ENCODE peak calls at places on chromosomes 6 and 20, in ten cellular contexts. One of them, this sample, is unnamed.

GRCh38 chr6:1027109-1027794 is 284.6 kb upstream of the FOXQ1 start:
- DNase-seq in epithelial cell of esophagus: peak
- DNase-seq in fibroblast of the aortic adventitia: peak
- DNase-seq in CD4-positive, CD25-positive, alpha-beta regulatory T cell: no peak
- DNase-seq in LNCaP clone FGC: no peak
- DNase-seq in left lung: no peak
- DNase-seq in spleen: no peak
- DNase-seq in A549: peak
- DNase-seq in stomach: no peak
- DNase-seq in K562: no peak
- DNase-seq in this sample: peak

GRCh38 chr20:23144856-23145255 is 58.7 kb upstream of the CD93 start:
- DNase-seq in epithelial cell of esophagus: no peak
- DNase-seq in fibroblast of the aortic adventitia: no peak
- DNase-seq in CD4-positive, CD25-positive, alpha-beta regulatory T cell: no peak
- DNase-seq in LNCaP clone FGC: no peak
- DNase-seq in left lung: no peak
- DNase-seq in spleen: no peak
- DNase-seq in A549: no peak
- DNase-seq in stomach: no peak
- DNase-seq in K562: no peak
- DNase-seq in this sample: no peak

GRCh38 chr20:31987744-31988143 is 19.8 kb downstream of the XKR7 start:
- DNase-seq in epithelial cell of esophagus: peak
- DNase-seq in fibroblast of the aortic adventitia: no peak
- DNase-seq in CD4-positive, CD25-positive, alpha-beta regulatory T cell: no peak
- DNase-seq in LNCaP clone FGC: no peak
- DNase-seq in left lung: no peak
- DNase-seq in spleen: no peak
- DNase-seq in A549: peak
- DNase-seq in stomach: no peak
- DNase-seq in K562: no peak
- DNase-seq in this sample: peak

GRCh38 chr6:169263836-169264608 is 10.4 kb upstream of the THBS2 start:
- DNase-seq in epithelial cell of esophagus: peak
- DNase-seq in fibroblast of the aortic adventitia: peak
- DNase-seq in CD4-positive, CD25-positive, alpha-beta regulatory T cell: no peak
- DNase-seq in LNCaP clone FGC: peak
- DNase-seq in left lung: no peak
- DNase-seq in spleen: peak
- DNase-seq in A549: no peak
- DNase-seq in stomach: no peak
- DNase-seq in K562: no peak
- DNase-seq in this sample: peak

GRCh38 chr20:10540636-10541493 is 105.8 kb downstream of the SLX4IP start:
- DNase-seq in epithelial cell of esophagus: peak
- DNase-seq in fibroblast of the aortic adventitia: peak
- DNase-seq in CD4-positive, CD25-positive, alpha-beta regulatory T cell: no peak
- DNase-seq in LNCaP clone FGC: no peak
- DNase-seq in left lung: no peak
- DNase-seq in spleen: no peak
- DNase-seq in A549: peak
- DNase-seq in stomach: no peak
- DNase-seq in K562: no peak
- DNase-seq in this sample: peak

GRCh38 chr20:48702388-48703041 is 125.3 kb downstream of the PREX1 start:
- DNase-seq in epithelial cell of esophagus: no peak
- DNase-seq in fibroblast of the aortic adventitia: no peak
- DNase-seq in CD4-positive, CD25-positive, alpha-beta regulatory T cell: no peak
- DNase-seq in LNCaP clone FGC: no peak
- DNase-seq in left lung: peak
- DNase-seq in spleen: peak
- DNase-seq in A549: no peak
- DNase-seq in stomach: no peak
- DNase-seq in K562: no peak
- DNase-seq in this sample: no peak

GRCh38 chr6:2695464-2696095 is 55.1 kb downstream of the MYLK4 start:
- DNase-seq in epithelial cell of esophagus: peak
- DNase-seq in fibroblast of the aortic adventitia: peak
- DNase-seq in CD4-positive, CD25-positive, alpha-beta regulatory T cell: no peak
- DNase-seq in LNCaP clone FGC: no peak
- DNase-seq in left lung: no peak
- DNase-seq in spleen: no peak
- DNase-seq in A549: peak
- DNase-seq in stomach: no peak
- DNase-seq in K562: no peak
- DNase-seq in this sample: no peak

GRCh38 chr6:105669232-105669631 is 266.4 kb upstream of the PREP start:
- DNase-seq in epithelial cell of esophagus: no peak
- DNase-seq in fibroblast of the aortic adventitia: no peak
- DNase-seq in CD4-positive, CD25-positive, alpha-beta regulatory T cell: no peak
- DNase-seq in LNCaP clone FGC: no peak
- DNase-seq in left lung: no peak
- DNase-seq in spleen: no peak
- DNase-seq in A549: no peak
- DNase-seq in stomach: no peak
- DNase-seq in K562: no peak
- DNase-seq in this sample: no peak

GRCh38 chr6:27502508-27503435 is 29.9 kb upstream of the ZNF184 start:
- DNase-seq in epithelial cell of esophagus: peak
- DNase-seq in fibroblast of the aortic adventitia: peak
- DNase-seq in CD4-positive, CD25-positive, alpha-beta regulatory T cell: peak
- DNase-seq in LNCaP clone FGC: peak
- DNase-seq in left lung: peak
- DNase-seq in spleen: peak
- DNase-seq in A549: peak
- DNase-seq in stomach: peak
- DNase-seq in K562: peak
- DNase-seq in this sample: peak

GRCh38 chr6:134802426-134803058 is 147.4 kb downstream of the ALDH8A1 start:
- DNase-seq in epithelial cell of esophagus: peak
- DNase-seq in fibroblast of the aortic adventitia: no peak
- DNase-seq in CD4-positive, CD25-positive, alpha-beta regulatory T cell: no peak
- DNase-seq in LNCaP clone FGC: peak
- DNase-seq in left lung: no peak
- DNase-seq in spleen: no peak
- DNase-seq in A549: no peak
- DNase-seq in stomach: no peak
- DNase-seq in K562: no peak
- DNase-seq in this sample: peak

GRCh38 chr6:6005467-6006427 is 978 bp downstream of the NRN1 start:
- DNase-seq in epithelial cell of esophagus: no peak
- DNase-seq in fibroblast of the aortic adventitia: no peak
- DNase-seq in CD4-positive, CD25-positive, alpha-beta regulatory T cell: no peak
- DNase-seq in LNCaP clone FGC: no peak
- DNase-seq in left lung: no peak
- DNase-seq in spleen: no peak
- DNase-seq in A549: no peak
- DNase-seq in stomach: no peak
- DNase-seq in K562: no peak
- DNase-seq in this sample: no peak

GRCh38 chr6:22756365-22756764 is 187.0 kb downstream of the HDGFL1 start:
- DNase-seq in epithelial cell of esophagus: peak
- DNase-seq in fibroblast of the aortic adventitia: no peak
- DNase-seq in CD4-positive, CD25-positive, alpha-beta regulatory T cell: no peak
- DNase-seq in LNCaP clone FGC: no peak
- DNase-seq in left lung: no peak
- DNase-seq in spleen: no peak
- DNase-seq in A549: no peak
- DNase-seq in stomach: no peak
- DNase-seq in K562: no peak
- DNase-seq in this sample: peak

GRCh38 chr6:112910256-112910655 is 563.1 kb downstream of the RFPL4B start:
- DNase-seq in epithelial cell of esophagus: no peak
- DNase-seq in fibroblast of the aortic adventitia: peak
- DNase-seq in CD4-positive, CD25-positive, alpha-beta regulatory T cell: no peak
- DNase-seq in LNCaP clone FGC: no peak
- DNase-seq in left lung: no peak
- DNase-seq in spleen: no peak
- DNase-seq in A549: no peak
- DNase-seq in stomach: no peak
- DNase-seq in K562: no peak
- DNase-seq in this sample: no peak

DNA sequence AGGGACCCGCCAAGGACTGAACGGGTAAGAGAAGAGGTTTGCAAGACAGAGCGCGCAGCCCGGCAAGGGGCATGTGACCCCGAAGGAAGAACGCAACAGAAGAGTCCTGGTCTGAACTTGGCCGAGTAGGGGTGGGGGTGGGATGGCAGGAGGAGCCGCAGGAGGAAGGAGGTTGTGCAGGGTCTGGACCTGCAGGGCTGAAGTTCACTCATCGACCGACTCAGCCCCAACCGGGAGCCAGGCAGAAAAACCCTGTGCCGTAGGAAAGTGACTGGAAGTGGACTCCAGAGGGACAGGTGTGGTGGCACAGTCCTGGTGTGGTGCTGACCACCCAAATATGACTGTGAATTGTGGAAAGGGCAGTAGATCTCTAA is 15.2 kb downstream of the ADISSP start:
- DNase-seq in epithelial cell of esophagus: no peak
- DNase-seq in fibroblast of the aortic adventitia: no peak
- DNase-seq in CD4-positive, CD25-positive, alpha-beta regulatory T cell: no peak
- DNase-seq in LNCaP clone FGC: no peak
- DNase-seq in left lung: no peak
- DNase-seq in spleen: no peak
- DNase-seq in A549: no peak
- DNase-seq in stomach: no peak
- DNase-seq in K562: no peak
- DNase-seq in this sample: no peak
- H3K4me3 ChIP-seq in epithelial cell of esophagus: peak
- H3K4me3 ChIP-seq in fibroblast of the aortic adventitia: no peak
- H3K4me3 ChIP-seq in CD4-positive, CD25-positive, alpha-beta regulatory T cell: no peak
- H3K4me3 ChIP-seq in LNCaP clone FGC: no peak
- H3K4me3 ChIP-seq in left lung: peak
- H3K4me3 ChIP-seq in spleen: peak
- H3K4me3 ChIP-seq in A549: no peak
- H3K4me3 ChIP-seq in stomach: peak
- H3K4me3 ChIP-seq in K562: no peak
- H3K4me3 ChIP-seq in this sample: peak

GRCh38 chr6:26387565-26387964 is 4.7 kb downstream of the BTN2A2 start:
- DNase-seq in epithelial cell of esophagus: no peak
- DNase-seq in fibroblast of the aortic adventitia: no peak
- DNase-seq in CD4-positive, CD25-positive, alpha-beta regulatory T cell: no peak
- DNase-seq in LNCaP clone FGC: no peak
- DNase-seq in left lung: no peak
- DNase-seq in spleen: no peak
- DNase-seq in A549: no peak
- DNase-seq in stomach: no peak
- DNase-seq in K562: no peak
- DNase-seq in this sample: no peak

GRCh38 chr6:26383624-26384417 is 913 bp downstream of the BTN2A2 start:
- DNase-seq in epithelial cell of esophagus: peak
- DNase-seq in fibroblast of the aortic adventitia: peak
- DNase-seq in CD4-positive, CD25-positive, alpha-beta regulatory T cell: no peak
- DNase-seq in LNCaP clone FGC: peak
- DNase-seq in left lung: peak
- DNase-seq in spleen: no peak
- DNase-seq in A549: peak
- DNase-seq in stomach: peak
- DNase-seq in K562: no peak
- DNase-seq in this sample: no peak

GRCh38 chr6:26388441-26388840 is 5.5 kb downstream of the BTN2A2 start:
- DNase-seq in epithelial cell of esophagus: peak
- DNase-seq in fibroblast of the aortic adventitia: no peak
- DNase-seq in CD4-positive, CD25-positive, alpha-beta regulatory T cell: no peak
- DNase-seq in LNCaP clone FGC: no peak
- DNase-seq in left lung: no peak
- DNase-seq in spleen: no peak
- DNase-seq in A549: no peak
- DNase-seq in stomach: no peak
- DNase-seq in K562: no peak
- DNase-seq in this sample: no peak

GRCh38 chr6:26388014-26388413 is 5.1 kb downstream of the BTN2A2 start:
- DNase-seq in epithelial cell of esophagus: no peak
- DNase-seq in fibroblast of the aortic adventitia: no peak
- DNase-seq in CD4-positive, CD25-positive, alpha-beta regulatory T cell: no peak
- DNase-seq in LNCaP clone FGC: no peak
- DNase-seq in left lung: no peak
- DNase-seq in spleen: no peak
- DNase-seq in A549: no peak
- DNase-seq in stomach: no peak
- DNase-seq in K562: no peak
- DNase-seq in this sample: no peak

DNA sequence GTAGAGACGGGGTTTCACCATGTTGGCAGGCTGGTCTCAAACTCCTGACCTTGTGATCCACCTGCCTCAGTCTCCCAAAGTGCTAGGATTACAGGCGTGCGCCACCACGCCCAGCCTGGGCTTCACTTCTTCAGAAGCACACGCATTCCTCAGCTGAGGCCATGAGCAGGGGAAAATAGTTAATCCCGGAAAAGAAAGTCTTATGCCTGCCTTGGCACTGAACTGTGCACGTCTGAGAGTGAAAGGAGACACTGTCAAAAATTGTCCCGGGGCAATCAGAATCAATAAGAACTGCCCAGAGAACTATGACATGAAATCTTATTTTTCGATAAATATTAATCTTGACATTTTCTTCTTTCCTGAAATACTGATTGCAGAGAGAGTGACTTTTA is 2.8 kb downstream of the BTN2A2 start:
- DNase-seq in epithelial cell of esophagus: no peak
- DNase-seq in fibroblast of the aortic adventitia: no peak
- DNase-seq in CD4-positive, CD25-positive, alpha-beta regulatory T cell: no peak
- DNase-seq in LNCaP clone FGC: no peak
- DNase-seq in left lung: no peak
- DNase-seq in spleen: no peak
- DNase-seq in A549: no peak
- DNase-seq in stomach: no peak
- DNase-seq in K562: no peak
- DNase-seq in this sample: no peak
- H3K4me3 ChIP-seq in epithelial cell of esophagus: no peak
- H3K4me3 ChIP-seq in fibroblast of the aortic adventitia: no peak
- H3K4me3 ChIP-seq in CD4-positive, CD25-positive, alpha-beta regulatory T cell: no peak
- H3K4me3 ChIP-seq in LNCaP clone FGC: no peak
- H3K4me3 ChIP-seq in left lung: no peak
- H3K4me3 ChIP-seq in spleen: peak
- H3K4me3 ChIP-seq in A549: no peak
- H3K4me3 ChIP-seq in stomach: no peak
- H3K4me3 ChIP-seq in K562: no peak
- H3K4me3 ChIP-seq in this sample: no peak

DNA sequence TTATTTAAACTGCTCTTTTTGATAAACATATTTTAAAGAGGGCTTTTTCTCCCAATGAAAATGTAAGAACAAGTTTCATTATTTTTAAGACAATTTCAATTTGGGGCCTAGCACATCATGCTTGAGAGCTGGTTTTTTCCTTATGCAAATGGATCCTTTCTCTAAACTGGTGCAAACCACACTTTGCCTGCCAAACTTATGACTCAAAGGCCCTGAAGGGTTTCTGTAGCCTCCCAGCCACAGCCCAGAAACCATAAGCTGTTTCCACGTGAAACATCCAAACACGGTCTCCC is 451 bp upstream of the HSF2 start:
- DNase-seq in epithelial cell of esophagus: no peak
- DNase-seq in fibroblast of the aortic adventitia: no peak
- DNase-seq in CD4-positive, CD25-positive, alpha-beta regulatory T cell: no peak
- DNase-seq in LNCaP clone FGC: no peak
- DNase-seq in left lung: no peak
- DNase-seq in spleen: no peak
- DNase-seq in A549: no peak
- DNase-seq in stomach: no peak
- DNase-seq in K562: no peak
- DNase-seq in this sample: no peak
- H3K4me3 ChIP-seq in epithelial cell of esophagus: no peak
- H3K4me3 ChIP-seq in fibroblast of the aortic adventitia: peak
- H3K4me3 ChIP-seq in CD4-positive, CD25-positive, alpha-beta regulatory T cell: peak
- H3K4me3 ChIP-seq in LNCaP clone FGC: peak
- H3K4me3 ChIP-seq in left lung: peak
- H3K4me3 ChIP-seq in spleen: peak
- H3K4me3 ChIP-seq in A549: peak
- H3K4me3 ChIP-seq in stomach: peak
- H3K4me3 ChIP-seq in K562: peak
- H3K4me3 ChIP-seq in this sample: peak

GRCh38 chr6:10381830-10382208 is 33.1 kb downstream of the TFAP2A start:
- DNase-seq in epithelial cell of esophagus: no peak
- DNase-seq in fibroblast of the aortic adventitia: no peak
- DNase-seq in CD4-positive, CD25-positive, alpha-beta regulatory T cell: no peak
- DNase-seq in LNCaP clone FGC: no peak
- DNase-seq in left lung: no peak
- DNase-seq in spleen: no peak
- DNase-seq in A549: no peak
- DNase-seq in stomach: no peak
- DNase-seq in K562: no peak
- DNase-seq in this sample: no peak
- H3K4me3 ChIP-seq in epithelial cell of esophagus: no peak
- H3K4me3 ChIP-seq in fibroblast of the aortic adventitia: no peak
- H3K4me3 ChIP-seq in CD4-positive, CD25-positive, alpha-beta regulatory T cell: no peak
- H3K4me3 ChIP-seq in LNCaP clone FGC: no peak
- H3K4me3 ChIP-seq in left lung: no peak
- H3K4me3 ChIP-seq in spleen: peak
- H3K4me3 ChIP-seq in A549: no peak
- H3K4me3 ChIP-seq in stomach: peak
- H3K4me3 ChIP-seq in K562: no peak
- H3K4me3 ChIP-seq in this sample: no peak

This sample was measured in epithelial cell of proximal tubule.